ENCODE peak calls at places on chromosomes 4 and X, in six cellular contexts. V is H1, W is pancreas, N is mammary epithelial cell, P is neural progenitor cell, L is right atrium auricular region. R is an unnamed sample. For H3K36me3 and H3K4me1, the result is how much of the 10 kb centered on the place peaks cover.

GRCh38 chrX:100208076-100208475 is 202.0 kb downstream of the PCDH19 start:
- DNase-seq in W (no peak), V (no peak), P (no peak), L (no peak), N (peak), R (no peak)

GRCh38 chr4:7382634-7383014 is 52.1 kb downstream of the PSAPL1 start:
- DNase-seq in N (no peak), L (no peak), P (no peak), W (no peak), V (no peak), R (no peak)

GRCh38 chr4:61374612-61374920 is 174.4 kb downstream of the ADGRL3 start:
- DNase-seq in L (no peak), W (no peak), N (no peak), P (peak), V (no peak), R (no peak)

GRCh38 chrX:54423161-54423888 is 16.9 kb upstream of the TSR2 start:
- DNase-seq in V (peak), L (no peak), W (no peak), N (no peak), P (peak), R (no peak)

GRCh38 chr4:43348591-43348990 is 456.1 kb downstream of the GRXCR1 start:
- DNase-seq in L (no peak), W (no peak), V (no peak), N (no peak), P (no peak), R (no peak)

GRCh38 chr4:151931563-151931962 is 170.8 kb upstream of the GATB start:
- DNase-seq in L (no peak), W (no peak), P (no peak), N (no peak), V (peak), R (no peak)

GRCh38 chr4:726235-726787 is 20.7 kb downstream of the PCGF3 start:
- DNase-seq in L (no peak), P (no peak), V (no peak), W (peak), N (no peak), R (no peak)

GRCh38 chr4:110062166-110062565 is 136.2 kb downstream of the ELOVL6 start:
- DNase-seq in P (no peak), N (no peak), L (no peak), W (no peak), V (no peak), R (no peak)

GRCh38 chr4:38190717-38191178 is 230.6 kb downstream of the PTTG2 start:
- DNase-seq in V (no peak), N (peak), L (no peak), W (no peak), P (peak), R (no peak)

GRCh38 chr4:81606166-81606565 is 134.5 kb upstream of the RASGEF1B start:
- DNase-seq in L (no peak), W (no peak), P (no peak), N (no peak), V (no peak), R (no peak)

GRCh38 chr4:140633951-140634350 is 65.2 kb upstream of the UCP1 start:
- DNase-seq in L (no peak), W (no peak), V (no peak), N (no peak), P (no peak), R (no peak)

DNA sequence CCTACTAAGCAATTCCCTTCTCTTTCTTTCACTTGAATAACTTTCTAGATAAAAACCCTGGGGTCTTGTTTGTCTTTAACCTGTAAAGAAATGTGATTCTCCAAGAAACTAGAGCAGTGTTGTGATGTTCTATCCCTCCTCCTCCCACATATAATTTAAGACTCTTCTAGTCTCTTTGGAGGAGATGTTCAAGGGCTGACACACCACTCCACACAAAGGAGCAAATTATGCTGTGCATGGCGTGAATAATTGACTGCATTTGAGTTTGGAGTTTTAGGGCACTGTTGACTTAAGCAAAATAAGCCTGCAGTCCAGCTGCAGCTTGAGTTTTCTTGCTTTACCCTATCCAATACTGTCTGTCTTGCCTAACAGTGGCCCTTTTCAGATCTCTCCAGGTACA is 119.8 kb downstream of the CHRDL1 start:
- DNase-seq in V (no peak), P (no peak), W (no peak), L (no peak), N (no peak), R (no peak)
- H3K36me3 ChIP-seq in V (under half), P (under half), W (under half), L (under half), N (under half), R (under half)

GRCh38 chr4:184310171-184310567 is 92.5 kb upstream of the ENPP6 start:
- DNase-seq in V (peak), W (no peak), P (no peak), L (no peak), N (no peak), R (no peak)
- TF ChIP-seq CTCF in V (peak), W (no peak), P (peak), L (peak), N (peak), R (no peak)

DNA sequence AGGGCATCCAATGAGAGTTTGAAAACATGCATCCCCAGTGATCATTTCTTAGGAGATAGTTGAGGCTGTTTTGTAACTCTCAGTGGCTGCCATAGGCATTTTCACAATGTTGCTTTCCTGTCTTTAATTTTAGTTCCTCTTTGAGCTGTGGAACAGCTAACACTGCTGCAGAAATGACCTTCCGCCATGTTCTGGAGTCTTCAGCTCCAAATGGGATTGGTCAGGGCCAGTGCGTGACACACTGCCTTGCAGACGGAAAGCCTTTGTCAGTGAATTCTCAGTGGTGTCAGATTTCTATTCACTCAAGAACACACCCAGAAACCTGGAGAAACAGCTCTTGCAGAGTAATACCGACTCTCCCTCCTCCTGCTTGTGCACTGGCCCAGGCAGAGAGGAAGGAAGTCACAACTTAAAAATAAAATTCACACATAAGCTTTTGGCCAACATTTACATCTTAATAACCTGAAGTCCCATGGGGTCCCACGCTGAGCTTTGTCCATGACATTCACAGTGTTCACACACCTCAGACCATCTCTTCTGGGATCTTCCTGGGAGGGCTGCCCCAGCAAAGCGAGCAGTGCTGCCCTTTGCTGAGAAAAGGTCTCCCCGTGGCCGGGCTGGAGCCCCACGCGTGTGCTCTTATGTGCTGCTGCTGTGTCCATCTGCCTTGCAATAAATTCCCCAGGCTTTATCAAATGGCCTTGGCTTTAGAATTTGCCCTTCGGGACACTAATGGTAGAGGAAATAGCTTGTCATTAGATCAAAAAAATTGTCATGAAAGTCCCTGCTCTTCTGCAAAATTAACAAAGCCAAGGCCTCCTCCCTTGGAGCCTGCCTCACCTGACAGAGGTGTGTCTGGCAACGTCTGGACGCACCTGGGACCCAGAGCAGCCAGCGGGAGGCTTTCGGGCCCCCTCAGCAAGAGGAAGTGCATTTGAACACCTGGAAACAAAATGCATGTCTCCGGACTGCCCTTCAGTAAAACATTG is 126.8 kb downstream of the IRF2 start:
- DNase-seq in W (peak), P (peak), L (peak), N (peak), V (peak), R (peak)
- H3K4me1 ChIP-seq in W (under half), P (under half), L (half or more), N (under half), V (under half), R (under half)

DNA sequence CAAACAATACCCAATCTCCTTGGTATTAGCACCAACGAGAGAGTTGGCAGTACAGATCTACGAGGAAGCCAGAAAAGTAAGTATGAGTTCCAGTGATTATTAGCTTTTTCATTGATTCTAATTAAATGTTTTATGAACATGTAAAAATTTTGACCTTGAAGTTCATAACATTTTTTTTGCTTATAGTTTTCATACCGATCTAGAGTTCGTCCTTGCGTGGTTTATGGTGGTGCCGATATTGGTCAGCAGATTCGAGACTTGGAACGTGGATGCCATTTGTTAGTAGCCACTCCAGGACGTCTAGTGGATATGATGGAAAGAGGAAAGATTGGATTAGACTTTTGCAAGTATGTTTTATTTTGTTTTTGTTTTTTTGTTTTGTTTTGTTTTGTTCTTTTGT is 10.1 kb downstream of the DDX3X start:
- DNase-seq in W (no peak), L (no peak), P (no peak), V (no peak), N (no peak), R (no peak)
- H3K36me3 ChIP-seq in W (under half), L (half or more), P (under half), V (under half), N (half or more), R (under half)

GRCh38 chr4:121273191-121273590 is 107.6 kb downstream of the QRFPR start:
- DNase-seq in L (no peak), W (no peak), P (no peak), N (no peak), V (no peak), R (no peak)

GRCh38 chr4:121278811-121279368 is 101.9 kb downstream of the QRFPR start:
- DNase-seq in L (no peak), P (no peak), V (no peak), N (peak), W (no peak), R (peak)

GRCh38 chr4:121272526-121272925 is 108.3 kb downstream of the QRFPR start:
- DNase-seq in P (no peak), N (peak), W (no peak), V (no peak), L (no peak), R (no peak)

GRCh38 chr4:121283319-121283718 is 97.5 kb downstream of the QRFPR start:
- DNase-seq in L (no peak), W (no peak), N (no peak), V (no peak), P (no peak), R (no peak)

GRCh38 chr4:121277194-121278105 is 103.4 kb downstream of the QRFPR start:
- DNase-seq in V (no peak), N (peak), L (no peak), W (no peak), P (peak), R (peak)
- TF ChIP-seq CTCF in V (peak), N (peak), L (no peak), W (no peak), P (peak), R (peak)

GRCh38 chr4:3437582-3437936 is 4.2 kb upstream of the HGFAC start:
- DNase-seq in W (no peak), L (no peak), V (no peak), N (no peak), P (no peak), R (no peak)
- H3K4me1 ChIP-seq in W (under half), L (under half), V (under half), N (under half), P (under half), R (under half)

DNA sequence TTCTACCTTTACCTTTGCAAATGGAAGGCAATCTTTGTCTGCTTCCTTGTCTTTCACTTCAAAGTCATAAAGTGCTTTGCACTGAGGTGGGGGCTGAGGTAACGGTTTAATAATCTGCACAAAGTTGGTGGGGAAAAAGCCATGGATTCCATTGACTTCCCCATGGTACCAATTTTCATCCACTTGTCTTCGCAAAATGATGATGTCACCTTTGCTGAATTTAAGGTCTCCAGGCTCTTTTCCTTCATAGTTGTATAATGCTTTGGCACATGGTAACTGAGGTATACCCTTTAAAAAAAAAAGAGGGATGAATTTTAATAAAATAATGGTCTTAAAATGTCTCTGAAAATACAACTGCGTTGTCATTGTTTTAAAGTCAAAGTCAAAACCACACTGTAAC is 114.4 kb downstream of the SH3RF1 start:
- DNase-seq in V (no peak), W (no peak), N (no peak), P (no peak), L (no peak), R (no peak)
- H3K36me3 ChIP-seq in V (under half), W (under half), N (under half), P (under half), L (under half), R (under half)

DNA sequence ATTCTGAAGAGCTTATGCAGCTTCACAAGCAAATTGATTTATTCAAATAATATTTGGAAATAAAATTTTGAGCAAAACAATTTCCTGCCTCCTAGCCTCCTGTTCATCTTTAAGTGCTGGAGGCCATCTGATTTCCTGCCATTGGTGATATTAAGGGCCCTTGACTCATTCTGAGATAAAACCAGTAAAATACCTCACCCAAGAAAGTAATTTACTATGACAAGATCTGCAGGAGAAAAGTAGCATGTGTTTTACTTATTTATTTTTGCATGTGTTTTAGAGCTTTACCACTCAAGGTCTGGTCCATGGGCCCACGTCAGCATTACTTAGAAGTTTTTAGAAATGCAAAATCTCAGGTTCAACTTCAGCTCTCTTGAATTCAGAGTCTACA is 67.7 kb downstream of the DCLK2 start:
- DNase-seq in V (no peak), L (no peak), N (no peak), W (no peak), P (no peak), R (no peak)
- TF ChIP-seq CTCF in V (no peak), L (no peak), N (no peak), W (no peak), P (no peak), R (no peak)

DNA sequence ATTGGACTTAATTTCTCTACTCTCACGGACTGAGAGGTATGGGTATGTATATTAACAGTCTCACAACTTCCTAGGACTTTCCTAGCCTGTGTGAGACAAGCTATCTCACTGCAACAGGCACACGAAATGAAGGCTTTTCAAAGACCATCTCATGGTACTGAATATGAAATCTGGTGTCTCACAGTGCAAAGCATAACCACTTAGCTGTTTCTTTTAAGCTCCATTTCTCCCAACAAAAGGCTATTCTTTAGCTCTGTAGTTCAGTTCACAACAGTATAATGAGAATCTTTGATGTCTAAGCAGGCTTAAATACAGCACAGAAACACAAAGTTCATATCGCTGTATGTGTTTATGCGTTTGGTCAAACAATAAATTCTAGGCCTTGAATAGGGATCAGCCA is 116.2 kb upstream of the PCDH18 start:
- DNase-seq in W (no peak), N (no peak), P (no peak), V (no peak), L (no peak), R (no peak)
- H3K4me1 ChIP-seq in W (under half), N (under half), P (under half), V (under half), L (under half), R (under half)

GRCh38 chr4:169645627-169646026 is 25.2 kb downstream of the CLCN3 start:
- DNase-seq in P (no peak), N (no peak), W (no peak), L (no peak), V (no peak), R (no peak)

GRCh38 chr4:169634975-169635374 is 14.6 kb downstream of the CLCN3 start:
- DNase-seq in P (no peak), L (no peak), W (no peak), N (peak), V (no peak), R (no peak)

GRCh38 chr4:169644802-169645201 is 24.4 kb downstream of the CLCN3 start:
- DNase-seq in V (no peak), W (no peak), N (no peak), P (no peak), L (no peak), R (no peak)

GRCh38 chr4:169640261-169640880 is 20.0 kb downstream of the CLCN3 start:
- DNase-seq in P (no peak), W (no peak), N (no peak), L (no peak), V (no peak), R (no peak)
- H3K36me3 ChIP-seq in P (under half), W (under half), N (under half), L (under half), V (under half), R (under half)

R was measured in Caco-2.